ENCODE peak calls at places on chromosomes 2 and 18, in four cellular contexts. J is MM.1S, W is H9, F is upper lobe of right lung. R is an unnamed sample.

GRCh38 chr18:44680271-44681038 is at the start of gene SETBP1:
- DNase-seq in J (peak), W (peak), F (peak), R (peak)

GRCh38 chr2:24083567-24084385 is 858 bp downstream of the TP53I3 start:
- DNase-seq in J (peak), W (peak), F (peak), R (no peak)

GRCh38 chr18:3449702-3450357 is at the start of gene TGIF1:
- DNase-seq in J (no peak), W (peak), F (peak), R (peak)

GRCh38 chr2:8154270-8154669 is 527.6 kb upstream of the ID2 start:
- DNase-seq in J (no peak), W (no peak), F (no peak), R (no peak)

GRCh38 chr2:75030218-75031009 is 72.0 kb downstream of the POLE4 start:
- DNase-seq in J (no peak), W (no peak), F (no peak), R (no peak)

GRCh38 chr18:8701546-8702118 is 3.7 kb upstream of the MTCL1 start:
- DNase-seq in J (no peak), W (no peak), F (no peak), R (no peak)

GRCh38 chr2:133607679-133608078 is 39.4 kb upstream of the NCKAP5 start:
- DNase-seq in J (no peak), W (no peak), F (no peak), R (no peak)

GRCh38 chr2:204545861-204546773 is 842 bp downstream of the PARD3B start:
- DNase-seq in J (peak), W (peak), F (peak), R (no peak)

GRCh38 chr18:45801396-45802004 is 24.0 kb upstream of the SIGLEC15 start:
- DNase-seq in J (no peak), W (no peak), F (no peak), R (no peak)

GRCh38 chr2:238996331-238997136 is 148.6 kb downstream of the TWIST2 start:
- DNase-seq in J (no peak), W (no peak), F (no peak), R (no peak)

GRCh38 chr18:48963555-48964480 is 13.1 kb upstream of the SMAD7 start:
- DNase-seq in J (no peak), W (no peak), F (no peak), R (peak)

GRCh38 chr2:38039111-38039510 is 36.8 kb downstream of the CYP1B1 start:
- DNase-seq in J (no peak), W (no peak), F (no peak), R (no peak)

GRCh38 chr2:7034313-7034712 is 117.1 kb downstream of the RNF144A start:
- DNase-seq in J (no peak), W (peak), F (no peak), R (no peak)

GRCh38 chr2:212843409-212844199 is 305.0 kb upstream of the ERBB4 start:
- DNase-seq in J (no peak), W (no peak), F (no peak), R (no peak)

GRCh38 chr2:61988462-61989366 is 83.2 kb downstream of the COMMD1 start:
- DNase-seq in J (no peak), W (no peak), F (no peak), R (no peak)

GRCh38 chr18:25299426-25299825 is 52.5 kb downstream of the ZNF521 start:
- DNase-seq in J (no peak), W (no peak), F (no peak), R (no peak)

GRCh38 chr2:10469955-10470568 is 21.9 kb upstream of the ODC1 start:
- DNase-seq in J (no peak), W (no peak), F (peak), R (no peak)

GRCh38 chr2:206212673-206213513 is 53.2 kb downstream of the EEF1B2 start:
- DNase-seq in J (no peak), W (no peak), F (no peak), R (no peak)
- TF ChIP-seq CTCF in J (no peak), W (peak), F (no peak), R (no peak)

GRCh38 chr2:240250985-240251847 is 110.8 kb upstream of the OTOS start:
- DNase-seq in J (peak), W (peak), F (peak), R (peak)
- TF ChIP-seq CTCF in J (no peak), W (no peak), F (no peak), R (no peak)

GRCh38 chr2:9333591-9334171 is 89.6 kb downstream of the ITGB1BP1 start:
- DNase-seq in J (peak), W (peak), F (no peak), R (no peak)
- TF ChIP-seq CTCF in J (peak), W (peak), F (peak), R (peak)

DNA sequence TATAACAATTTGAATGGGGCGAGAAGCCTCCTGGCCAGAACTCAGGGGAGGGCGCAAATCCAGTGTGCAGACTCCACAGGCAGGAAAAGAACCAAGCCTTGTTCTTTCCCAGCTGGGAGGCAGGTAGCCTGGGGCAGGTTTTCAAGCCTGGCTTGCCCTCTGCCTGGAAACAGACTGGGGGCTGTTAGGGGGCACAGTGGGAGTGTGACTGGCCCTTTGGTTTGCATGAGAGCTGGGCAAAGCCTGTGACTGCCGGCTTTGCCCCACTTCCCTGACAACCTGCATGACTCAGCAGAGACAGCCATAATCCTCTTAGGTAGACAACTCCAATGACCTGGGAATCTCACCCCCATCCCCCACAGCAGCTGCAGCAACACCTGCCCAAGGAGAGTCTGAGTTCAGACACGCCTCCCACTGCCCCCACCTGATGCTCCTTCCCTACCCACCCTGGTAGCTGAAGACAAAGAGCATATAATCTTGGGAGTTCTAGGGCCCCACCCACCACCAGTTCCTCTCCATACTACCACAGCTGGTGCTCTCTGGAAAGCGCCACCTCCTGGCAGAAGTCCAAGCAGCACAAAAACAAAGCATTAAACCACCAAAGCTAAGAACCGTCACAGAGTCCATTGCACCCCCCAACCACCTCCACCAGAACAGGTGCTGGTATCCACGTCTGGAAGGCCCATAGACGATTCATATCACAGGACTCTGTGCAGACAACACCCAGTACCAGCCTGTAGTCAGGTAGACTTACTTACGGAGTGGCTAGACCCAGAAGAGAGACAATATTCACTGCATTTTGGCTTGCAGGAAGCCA is 402.5 kb downstream of the STK39 start:
- DNase-seq in J (no peak), W (peak), F (no peak), R (no peak)
- TF ChIP-seq CTCF in J (no peak), W (peak), F (no peak), R (no peak)

DNA sequence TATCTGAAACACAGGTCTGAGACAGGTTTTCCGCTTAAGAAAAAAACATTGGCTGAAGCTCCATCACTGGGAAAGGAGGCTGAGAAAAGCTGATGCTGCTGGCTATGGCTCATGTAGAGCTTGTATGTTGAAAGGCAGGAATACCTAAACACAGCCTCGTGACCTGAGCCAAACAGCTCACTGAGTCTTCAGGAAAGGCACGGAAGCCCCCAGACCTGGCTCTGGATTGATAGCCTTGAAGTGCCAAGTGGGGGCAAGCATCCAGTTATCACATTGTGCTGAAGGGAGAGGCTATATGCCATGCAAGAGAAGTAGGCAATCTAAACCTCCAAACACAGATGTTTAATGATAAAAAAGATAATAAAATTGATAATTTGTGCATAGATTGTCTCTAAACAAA is 21.9 kb downstream of the CYTIP start:
- DNase-seq in J (no peak), W (no peak), F (no peak), R (no peak)
- TF ChIP-seq CTCF in J (no peak), W (no peak), F (no peak), R (no peak)

DNA sequence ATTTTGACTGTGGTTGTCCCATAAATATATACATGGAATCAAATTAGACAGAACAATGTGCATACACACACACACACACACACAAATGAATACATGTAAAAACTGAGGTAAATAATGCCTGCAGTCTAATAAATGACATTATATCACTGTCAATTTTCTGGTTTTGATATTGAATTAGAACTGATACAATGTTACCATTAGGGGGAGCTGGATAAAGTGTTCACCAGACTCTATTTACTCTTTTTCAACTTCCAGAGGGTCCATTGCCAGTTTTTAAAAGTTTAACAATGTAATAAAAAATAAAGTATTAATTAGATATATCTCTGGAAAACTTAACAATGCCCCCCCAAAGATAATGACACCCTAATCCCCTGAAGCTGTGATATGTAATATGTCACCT is 1666.8 kb upstream of the TMEFF2 start:
- DNase-seq in J (no peak), W (no peak), F (no peak), R (no peak)
- TF ChIP-seq CTCF in J (no peak), W (peak), F (no peak), R (no peak)

GRCh38 chr18:33757037-33757436 is 179.0 kb downstream of the ASXL3 start:
- DNase-seq in J (no peak), W (no peak), F (no peak), R (no peak)

GRCh38 chr18:33755918-33756590 is 178.0 kb downstream of the ASXL3 start:
- DNase-seq in J (no peak), W (no peak), F (no peak), R (no peak)

GRCh38 chr18:33761363-33761762 is 183.3 kb downstream of the ASXL3 start:
- DNase-seq in J (peak), W (no peak), F (no peak), R (no peak)
- TF ChIP-seq CTCF in J (peak), W (peak), F (peak), R (no peak)

R was measured in coronary artery.